ENCODE peak calls at places on chromosomes 3 and 15, in six cellular contexts. One of them, this sample, is unnamed.

GRCh38 chr3:23697416-23697815 is 108.3 kb upstream of the UBE2E1 start:
- DNase-seq in caudate nucleus: no peak
- DNase-seq in lung: no peak
- DNase-seq in RWPE1: no peak
- DNase-seq in A549: no peak
- DNase-seq in thoracic aorta: no peak
- DNase-seq in this sample: no peak

GRCh38 chr15:34754674-34755418 is at the start of gene GJD2:
- DNase-seq in lung: no peak
- DNase-seq in A549: no peak
- DNase-seq in caudate nucleus: no peak
- DNase-seq in thoracic aorta: no peak
- DNase-seq in RWPE1: no peak
- DNase-seq in this sample: no peak

GRCh38 chr3:115330406-115330805 is 183.3 kb upstream of the ZBTB20 start:
- DNase-seq in thoracic aorta: no peak
- DNase-seq in caudate nucleus: no peak
- DNase-seq in lung: no peak
- DNase-seq in RWPE1: no peak
- DNase-seq in A549: peak
- DNase-seq in this sample: peak

GRCh38 chr15:89174476-89174875 is 46.9 kb downstream of the RLBP1 start:
- DNase-seq in lung: no peak
- DNase-seq in A549: no peak
- DNase-seq in thoracic aorta: no peak
- DNase-seq in RWPE1: no peak
- DNase-seq in caudate nucleus: no peak
- DNase-seq in this sample: no peak

GRCh38 chr15:78727561-78727960 is 83.7 kb downstream of the ADAMTS7 start:
- DNase-seq in lung: peak
- DNase-seq in caudate nucleus: no peak
- DNase-seq in A549: peak
- DNase-seq in thoracic aorta: no peak
- DNase-seq in RWPE1: no peak
- DNase-seq in this sample: no peak

GRCh38 chr3:69669070-69669469 is 70.2 kb upstream of the MITF start:
- DNase-seq in thoracic aorta: no peak
- DNase-seq in A549: no peak
- DNase-seq in caudate nucleus: no peak
- DNase-seq in lung: no peak
- DNase-seq in RWPE1: no peak
- DNase-seq in this sample: no peak

GRCh38 chr3:181568248-181568647 is 143.5 kb upstream of the SOX2 start:
- DNase-seq in RWPE1: peak
- DNase-seq in caudate nucleus: no peak
- DNase-seq in A549: no peak
- DNase-seq in thoracic aorta: no peak
- DNase-seq in lung: no peak
- DNase-seq in this sample: no peak

GRCh38 chr15:70316059-70316600 is 218.4 kb upstream of the TLE3 start:
- DNase-seq in lung: no peak
- DNase-seq in RWPE1: no peak
- DNase-seq in A549: no peak
- DNase-seq in caudate nucleus: no peak
- DNase-seq in thoracic aorta: no peak
- DNase-seq in this sample: no peak

GRCh38 chr3:143122089-143122430 is 2.5 kb downstream of the CHST2 start:
- DNase-seq in caudate nucleus: no peak
- DNase-seq in lung: no peak
- DNase-seq in RWPE1: no peak
- DNase-seq in thoracic aorta: no peak
- DNase-seq in A549: no peak
- DNase-seq in this sample: no peak

GRCh38 chr3:185852562-185853135 is 27.8 kb upstream of the IGF2BP2 start:
- DNase-seq in A549: no peak
- DNase-seq in caudate nucleus: no peak
- DNase-seq in thoracic aorta: no peak
- DNase-seq in RWPE1: no peak
- DNase-seq in lung: no peak
- DNase-seq in this sample: no peak

GRCh38 chr15:42121667-42122066 is 27.3 kb upstream of the PLA2G4D start:
- DNase-seq in caudate nucleus: no peak
- DNase-seq in RWPE1: no peak
- DNase-seq in A549: no peak
- DNase-seq in lung: no peak
- DNase-seq in thoracic aorta: no peak
- DNase-seq in this sample: no peak

GRCh38 chr3:11536936-11537612 is 106.6 kb downstream of the VGLL4 start:
- DNase-seq in A549: no peak
- DNase-seq in caudate nucleus: no peak
- DNase-seq in RWPE1: no peak
- DNase-seq in thoracic aorta: no peak
- DNase-seq in lung: no peak
- DNase-seq in this sample: no peak

GRCh38 chr3:181327349-181327748 is 337.8 kb upstream of the DNAJC19 start:
- DNase-seq in RWPE1: no peak
- DNase-seq in lung: no peak
- DNase-seq in caudate nucleus: no peak
- DNase-seq in thoracic aorta: no peak
- DNase-seq in A549: no peak
- DNase-seq in this sample: no peak

GRCh38 chr15:84824260-84824690 is 7.1 kb downstream of the ALPK3 start:
- DNase-seq in A549: no peak
- DNase-seq in lung: no peak
- DNase-seq in RWPE1: no peak
- DNase-seq in caudate nucleus: no peak
- DNase-seq in thoracic aorta: no peak
- DNase-seq in this sample: no peak

GRCh38 chr15:20356444-20357138 is 185.0 kb downstream of the GOLGA6L6 start:
- DNase-seq in A549: peak
- DNase-seq in RWPE1: peak
- DNase-seq in thoracic aorta: no peak
- DNase-seq in lung: peak
- DNase-seq in caudate nucleus: no peak
- DNase-seq in this sample: peak

GRCh38 chr3:94405258-94406035 is 342.6 kb downstream of the NSUN3 start:
- DNase-seq in lung: no peak
- DNase-seq in thoracic aorta: no peak
- DNase-seq in A549: no peak
- DNase-seq in RWPE1: no peak
- DNase-seq in caudate nucleus: no peak
- DNase-seq in this sample: no peak

GRCh38 chr15:51765751-51766150 is 14.4 kb downstream of the TMOD2 start:
- DNase-seq in A549: no peak
- DNase-seq in RWPE1: no peak
- DNase-seq in thoracic aorta: no peak
- DNase-seq in lung: no peak
- DNase-seq in caudate nucleus: no peak
- DNase-seq in this sample: no peak

GRCh38 chr3:171876651-171877272 is 33.6 kb downstream of the TMEM212 start:
- DNase-seq in lung: no peak
- DNase-seq in caudate nucleus: no peak
- DNase-seq in thoracic aorta: no peak
- DNase-seq in A549: peak
- DNase-seq in RWPE1: peak
- DNase-seq in this sample: peak

GRCh38 chr3:27357665-27358258 is 11.4 kb downstream of the NEK10 start:
- DNase-seq in RWPE1: peak
- DNase-seq in caudate nucleus: no peak
- DNase-seq in thoracic aorta: no peak
- DNase-seq in lung: peak
- DNase-seq in A549: peak
- DNase-seq in this sample: peak

GRCh38 chr15:33398555-33398954 is 87.8 kb downstream of the RYR3 start:
- DNase-seq in RWPE1: no peak
- DNase-seq in A549: no peak
- DNase-seq in caudate nucleus: no peak
- DNase-seq in lung: no peak
- DNase-seq in thoracic aorta: no peak
- DNase-seq in this sample: no peak

GRCh38 chr3:81554805-81555204 is 206.6 kb downstream of the GBE1 start:
- DNase-seq in thoracic aorta: no peak
- DNase-seq in A549: no peak
- DNase-seq in RWPE1: no peak
- DNase-seq in caudate nucleus: no peak
- DNase-seq in lung: no peak
- DNase-seq in this sample: no peak

GRCh38 chr15:88701561-88702095 is 62.8 kb downstream of the ISG20 start:
- DNase-seq in A549: peak
- DNase-seq in caudate nucleus: no peak
- DNase-seq in RWPE1: peak
- DNase-seq in lung: no peak
- DNase-seq in thoracic aorta: no peak
- DNase-seq in this sample: no peak

GRCh38 chr3:58824285-58824684 is 157.7 kb upstream of the FAM3D start:
- DNase-seq in caudate nucleus: no peak
- DNase-seq in thoracic aorta: no peak
- DNase-seq in RWPE1: peak
- DNase-seq in lung: no peak
- DNase-seq in A549: peak
- DNase-seq in this sample: peak

GRCh38 chr3:50165388-50166308 is 10.5 kb downstream of the SEMA3F start:
- DNase-seq in RWPE1: no peak
- DNase-seq in A549: no peak
- DNase-seq in lung: no peak
- DNase-seq in thoracic aorta: no peak
- DNase-seq in caudate nucleus: peak
- DNase-seq in this sample: no peak

GRCh38 chr15:39195988-39196486 is 384.8 kb upstream of the THBS1 start:
- DNase-seq in caudate nucleus: no peak
- DNase-seq in RWPE1: peak
- DNase-seq in A549: peak
- DNase-seq in lung: no peak
- DNase-seq in thoracic aorta: no peak
- DNase-seq in this sample: peak

GRCh38 chr3:37197810-37198371 is 23.5 kb upstream of the LRRFIP2 start:
- DNase-seq in caudate nucleus: no peak
- DNase-seq in RWPE1: peak
- DNase-seq in lung: no peak
- DNase-seq in A549: no peak
- DNase-seq in thoracic aorta: no peak
- DNase-seq in this sample: peak

GRCh38 chr3:162525052-162525451 is 1028.4 kb downstream of the OTOL1 start:
- DNase-seq in lung: no peak
- DNase-seq in RWPE1: peak
- DNase-seq in A549: no peak
- DNase-seq in caudate nucleus: no peak
- DNase-seq in thoracic aorta: no peak
- DNase-seq in this sample: no peak

GRCh38 chr3:154718716-154719115 is 288.7 kb upstream of the GPR149 start:
- DNase-seq in lung: no peak
- DNase-seq in RWPE1: no peak
- DNase-seq in A549: no peak
- DNase-seq in thoracic aorta: no peak
- DNase-seq in caudate nucleus: no peak
- DNase-seq in this sample: no peak

GRCh38 chr15:91916051-91916450 is 62.5 kb downstream of the SLCO3A1 start:
- DNase-seq in lung: no peak
- DNase-seq in RWPE1: no peak
- DNase-seq in thoracic aorta: no peak
- DNase-seq in caudate nucleus: no peak
- DNase-seq in A549: no peak
- DNase-seq in this sample: no peak

GRCh38 chr3:136750209-136750921 is 1.8 kb downstream of the STAG1 start:
- DNase-seq in thoracic aorta: no peak
- DNase-seq in A549: peak
- DNase-seq in lung: no peak
- DNase-seq in RWPE1: no peak
- DNase-seq in caudate nucleus: no peak
- DNase-seq in this sample: no peak

GRCh38 chr3:69009559-69010410 is 3.7 kb downstream of the EOGT start:
- DNase-seq in thoracic aorta: no peak
- DNase-seq in lung: no peak
- DNase-seq in caudate nucleus: no peak
- DNase-seq in RWPE1: no peak
- DNase-seq in A549: no peak
- DNase-seq in this sample: no peak

DNA sequence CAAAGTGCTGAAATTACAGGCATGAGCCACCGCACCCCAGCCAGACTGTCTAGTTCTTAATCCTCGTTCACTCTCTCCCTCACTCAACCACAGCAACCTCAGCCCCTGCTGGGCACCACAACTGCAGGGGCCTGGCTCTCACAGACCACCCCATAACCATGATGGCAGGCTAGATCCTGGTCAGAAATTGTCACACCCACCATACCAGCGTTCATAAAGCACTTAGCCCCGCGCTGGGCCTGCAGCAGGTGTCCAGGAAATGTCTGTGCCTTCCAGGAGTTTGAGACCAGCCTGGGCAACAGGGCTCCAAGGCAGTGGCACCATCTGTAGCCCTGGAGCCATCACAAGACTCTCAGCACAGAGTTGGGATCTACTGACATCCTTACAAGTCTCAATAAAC is 1.9 kb downstream of the SHISA5 start:
- DNase-seq in thoracic aorta: no peak
- DNase-seq in RWPE1: no peak
- DNase-seq in A549: no peak
- DNase-seq in lung: no peak
- DNase-seq in caudate nucleus: no peak
- DNase-seq in this sample: no peak
- H3K27ac ChIP-seq in thoracic aorta: peak
- H3K27ac ChIP-seq in RWPE1: peak
- H3K27ac ChIP-seq in A549: no peak
- H3K27ac ChIP-seq in lung: peak
- H3K27ac ChIP-seq in caudate nucleus: peak
- H3K27ac ChIP-seq in this sample: no peak

GRCh38 chr3:165195628-165196576 is at the start of gene SLITRK3:
- DNase-seq in lung: no peak
- DNase-seq in A549: no peak
- DNase-seq in thoracic aorta: no peak
- DNase-seq in caudate nucleus: no peak
- DNase-seq in RWPE1: no peak
- DNase-seq in this sample: peak
- H3K27ac ChIP-seq in lung: no peak
- H3K27ac ChIP-seq in A549: no peak
- H3K27ac ChIP-seq in thoracic aorta: no peak
- H3K27ac ChIP-seq in caudate nucleus: peak
- H3K27ac ChIP-seq in RWPE1: no peak
- H3K27ac ChIP-seq in this sample: peak

DNA sequence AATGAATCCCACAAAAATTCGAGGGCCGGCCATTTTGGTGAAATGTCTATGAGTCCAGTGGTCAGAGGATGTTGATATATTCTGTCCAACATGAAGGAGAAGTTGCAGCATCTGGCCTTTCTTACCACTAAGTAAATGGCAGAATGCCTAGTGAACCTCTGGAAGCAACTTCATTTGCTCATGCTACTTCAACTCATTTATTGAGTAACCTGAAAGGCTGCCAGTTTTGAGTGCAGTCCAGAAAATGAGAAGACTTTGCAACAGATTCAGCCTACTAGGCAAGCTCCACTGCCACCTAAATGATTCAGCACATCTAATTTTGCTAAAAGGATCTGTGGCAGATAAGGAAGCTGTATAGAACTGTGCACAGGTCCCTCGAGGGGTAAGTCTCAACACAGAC is 265.0 kb downstream of the OPA1 start:
- DNase-seq in caudate nucleus: no peak
- DNase-seq in A549: peak
- DNase-seq in RWPE1: no peak
- DNase-seq in thoracic aorta: no peak
- DNase-seq in lung: peak
- DNase-seq in this sample: no peak
- H3K27ac ChIP-seq in caudate nucleus: no peak
- H3K27ac ChIP-seq in A549: peak
- H3K27ac ChIP-seq in RWPE1: peak
- H3K27ac ChIP-seq in thoracic aorta: no peak
- H3K27ac ChIP-seq in lung: no peak
- H3K27ac ChIP-seq in this sample: no peak

GRCh38 chr3:62587579-62588031 is 214.3 kb upstream of the FEZF2 start:
- DNase-seq in caudate nucleus: no peak
- DNase-seq in lung: no peak
- DNase-seq in thoracic aorta: no peak
- DNase-seq in RWPE1: peak
- DNase-seq in A549: no peak
- DNase-seq in this sample: no peak
- H3K27ac ChIP-seq in caudate nucleus: no peak
- H3K27ac ChIP-seq in lung: no peak
- H3K27ac ChIP-seq in thoracic aorta: no peak
- H3K27ac ChIP-seq in RWPE1: peak
- H3K27ac ChIP-seq in A549: no peak
- H3K27ac ChIP-seq in this sample: no peak